ENCODE peak calls at places on chromosomes 2 and 18, in nine cellular contexts. R is tibial nerve, G is left ventricle myocardium inferior, Z is choroid plexus epithelial cell, J is type B pancreatic cell, W is ovary, Y is HCT116, F is A549, E is cardiac fibroblast. B is an unnamed sample.

GRCh38 chr2:140687825-140688224 is 1443.0 kb downstream of the LRP1B start:
- DNase-seq in R (no peak), G (no peak), Z (no peak), J (no peak), W (no peak), Y (no peak), F (no peak), E (no peak), B (no peak)

GRCh38 chr2:74006424-74006823 is 21.7 kb downstream of the TET3 start:
- DNase-seq in R (no peak), G (no peak), Z (no peak), J (peak; percentile 40), W (peak; percentile 85), Y (no peak), F (no peak), E (no peak), B (no peak)

GRCh38 chr18:56458770-56459450 is 179.5 kb downstream of the TXNL1 start:
- DNase-seq in R (no peak), G (no peak), Z (no peak), J (no peak), W (no peak), Y (no peak), F (no peak), E (no peak), B (no peak)

GRCh38 chr2:110903548-110903947 is 171.2 kb downstream of the ACOXL start:
- DNase-seq in R (no peak), G (no peak), Z (no peak), J (no peak), W (no peak), Y (no peak), F (no peak), E (no peak), B (no peak)

GRCh38 chr18:40079786-40080185 is 1875.2 kb upstream of the PIK3C3 start:
- DNase-seq in R (no peak), G (no peak), Z (no peak), J (no peak), W (no peak), Y (no peak), F (no peak), E (no peak), B (no peak)

GRCh38 chr2:84914334-84914733 is 8.9 kb downstream of the TMSB10 start:
- DNase-seq in R (no peak), G (no peak), Z (no peak), J (no peak), W (no peak), Y (no peak), F (no peak), E (no peak), B (no peak)

GRCh38 chr2:134314656-134315377 is 60.9 kb downstream of the MGAT5 start:
- DNase-seq in R (no peak), G (no peak), Z (no peak), J (no peak), W (no peak), Y (no peak), F (no peak), E (no peak), B (no peak)

GRCh38 chr2:59926706-59927105 is 626.7 kb downstream of the BCL11A start:
- DNase-seq in R (no peak), G (no peak), Z (no peak), J (no peak), W (no peak), Y (no peak), F (no peak), E (no peak), B (no peak)

GRCh38 chr2:121480826-121481225 is 49.9 kb upstream of the RNU4ATAC start:
- DNase-seq in R (no peak), G (no peak), Z (peak; percentile 96), J (no peak), W (peak; percentile 54), Y (no peak), F (no peak), E (peak; percentile 92), B (no peak)

GRCh38 chr2:174663572-174663971 is 66.0 kb upstream of the WIPF1 start:
- DNase-seq in R (no peak), G (no peak), Z (no peak), J (no peak), W (no peak), Y (no peak), F (no peak), E (no peak), B (no peak)

GRCh38 chr18:80180778-80181564 is 66.3 kb downstream of the PARD6G start:
- DNase-seq in R (no peak), G (no peak), Z (no peak), J (no peak), W (no peak), Y (no peak), F (no peak), E (no peak), B (no peak)

GRCh38 chr2:40329739-40330047 is 122.2 kb downstream of the SLC8A1 start:
- DNase-seq in R (no peak), G (no peak), Z (no peak), J (no peak), W (no peak), Y (no peak), F (no peak), E (no peak), B (no peak)

GRCh38 chr2:183069174-183069573 is 9.4 kb upstream of the DUSP19 start:
- DNase-seq in R (no peak), G (no peak), Z (no peak), J (no peak), W (no peak), Y (no peak), F (no peak), E (no peak), B (no peak)

GRCh38 chr2:178990533-178991241 is 59.2 kb downstream of the CCDC141 start:
- DNase-seq in R (no peak), G (no peak), Z (no peak), J (no peak), W (no peak), Y (no peak), F (no peak), E (no peak), B (no peak)

DNA sequence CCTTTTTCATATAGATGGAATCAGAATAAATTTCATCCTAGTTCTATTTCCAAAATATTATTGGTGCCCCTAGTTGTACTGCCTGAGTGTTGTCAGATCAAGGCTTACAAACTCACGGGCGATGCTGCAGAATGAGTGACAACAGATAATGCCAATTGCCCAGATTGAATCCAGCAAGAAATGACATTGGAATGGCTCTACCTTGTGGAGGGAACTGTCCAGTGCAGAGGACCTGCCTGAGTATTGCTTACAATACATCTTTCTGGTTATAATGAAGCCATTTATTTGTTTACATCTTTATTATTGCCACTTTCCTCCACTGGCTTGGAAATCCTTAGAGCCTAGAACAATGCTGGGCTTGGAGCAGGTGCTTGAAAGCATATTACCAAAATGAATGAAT is 7.8 kb upstream of the IL1R2 start:
- DNase-seq in R (no peak), G (no peak), Z (peak; percentile 61), J (no peak), W (no peak), Y (no peak), F (no peak), E (peak; percentile 41), B (no peak)
- TF ChIP-seq CTCF in R (no peak), G (peak; percentile 48), Z (peak; percentile 80), J (peak; percentile 57), W (no peak), Y (peak; percentile 28), F (peak; percentile 19), E (peak; percentile 60), B (peak; percentile 27)

GRCh38 chr2:138919336-138919735 is 139.1 kb upstream of the NXPH2 start:
- DNase-seq in R (no peak), G (no peak), Z (peak; percentile 2), J (no peak), W (no peak), Y (no peak), F (no peak), E (no peak), B (no peak)

GRCh38 chr2:138922973-138923563 is 142.9 kb upstream of the NXPH2 start:
- DNase-seq in R (no peak), G (no peak), Z (peak; percentile 61), J (no peak), W (no peak), Y (peak; percentile 22), F (peak; percentile 25), E (peak; percentile 50), B (no peak)
- TF ChIP-seq CTCF in R (no peak), G (peak; percentile 25), Z (peak; percentile 63), J (peak; percentile 82), W (no peak), Y (peak; percentile 34), F (peak; percentile 39), E (peak; percentile 20), B (no peak)

GRCh38 chr2:100427627-100428258 is 10.3 kb upstream of the CHST10 start:
- DNase-seq in R (peak; percentile 57), G (peak; percentile 57), Z (peak; percentile 77), J (no peak), W (peak; percentile 71), Y (peak; percentile 49), F (peak; percentile 59), E (peak; percentile 70), B (no peak)
- TF ChIP-seq CTCF in R (peak; percentile 37), G (peak; percentile 66), Z (peak; percentile 71), J (peak; percentile 64), W (no peak), Y (peak; percentile 52), F (peak; percentile 52), E (peak; percentile 43), B (peak; percentile 78)

GRCh38 chr2:86082768-86083167 is 22.9 kb downstream of the POLR1A start:
- DNase-seq in R (no peak), G (no peak), Z (no peak), J (no peak), W (no peak), Y (no peak), F (no peak), E (no peak), B (no peak)

GRCh38 chr2:86074811-86075210 is 30.9 kb downstream of the POLR1A start:
- DNase-seq in R (no peak), G (no peak), Z (no peak), J (no peak), W (no peak), Y (no peak), F (no peak), E (no peak), B (no peak)

GRCh38 chr2:86081724-86082123 is 24.0 kb downstream of the POLR1A start:
- DNase-seq in R (no peak), G (no peak), Z (no peak), J (no peak), W (no peak), Y (no peak), F (no peak), E (no peak), B (no peak)

GRCh38 chr2:86079981-86080911 is 25.4 kb downstream of the POLR1A start:
- DNase-seq in R (peak; percentile 86), G (peak; percentile 82), Z (peak; percentile 85), J (peak; percentile 81), W (peak; percentile 87), Y (peak; percentile 24), F (peak; percentile 82), E (peak; percentile 74), B (peak; percentile 86)

DNA sequence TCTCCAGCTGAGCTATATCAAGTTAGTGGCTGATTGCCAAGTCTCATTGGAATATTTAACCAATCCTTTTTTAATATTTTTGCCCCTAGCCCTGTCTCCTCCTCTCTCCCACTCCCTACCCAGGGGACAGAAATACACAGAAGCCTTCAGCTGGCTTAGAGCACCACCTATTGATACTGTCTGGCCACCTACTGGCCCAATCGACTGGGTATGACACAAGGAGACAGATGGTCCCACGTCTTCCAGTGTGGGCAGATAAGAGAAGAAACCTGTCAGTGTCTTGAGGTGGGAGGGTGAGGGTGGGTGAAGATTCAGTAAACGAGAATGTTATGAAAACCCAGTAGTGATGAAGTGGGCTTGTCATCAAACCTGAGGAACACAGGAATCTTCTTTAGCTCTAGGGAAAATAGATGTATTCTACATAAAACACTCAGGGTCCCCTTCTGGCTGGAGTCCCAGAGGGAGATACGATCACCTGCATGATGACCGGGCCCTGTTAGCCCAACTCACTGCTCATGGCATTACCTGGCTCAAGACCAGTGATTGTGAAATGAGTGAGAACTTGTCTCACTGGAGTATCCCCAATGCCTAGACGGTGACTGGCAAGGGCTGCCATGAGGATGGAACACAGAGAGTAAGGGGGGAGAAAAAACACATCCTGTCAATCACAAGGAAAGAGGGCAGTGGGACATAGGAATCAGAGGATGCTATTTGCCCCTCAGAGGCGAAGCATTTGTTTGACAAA is 26.7 kb downstream of the POLR1A start:
- DNase-seq in R (peak; percentile 67), G (no peak), Z (peak; percentile 85), J (no peak), W (no peak), Y (no peak), F (peak; percentile 69), E (peak; percentile 55), B (no peak)
- TF ChIP-seq CTCF in R (peak; percentile 39), G (peak; percentile 69), Z (peak; percentile 94), J (peak; percentile 64), W (peak; percentile 11), Y (no peak), F (peak; percentile 92), E (peak; percentile 66), B (peak; percentile 61)

B was measured in CD14-positive monocyte.